ENCODE peak calls at places on chromosomes 5 and 9, in five cellular contexts. One of them, this sample, is unnamed.

GRCh38 chr9:112654282-112654681 is 63.6 kb downstream of the INIP start:
- DNase-seq in astrocyte of the cerebellum: no peak
- DNase-seq in uterus: no peak
- DNase-seq in HFFc6: no peak
- DNase-seq in left ventricle myocardium inferior: no peak
- DNase-seq in this sample: no peak

GRCh38 chr9:97310896-97311295 is 3.4 kb downstream of the CCDC180 start:
- DNase-seq in astrocyte of the cerebellum: no peak
- DNase-seq in HFFc6: no peak
- DNase-seq in left ventricle myocardium inferior: no peak
- DNase-seq in uterus: no peak
- DNase-seq in this sample: no peak

GRCh38 chr5:1011226-1011631 is 2.6 kb downstream of the NKD2 start:
- DNase-seq in uterus: no peak
- DNase-seq in astrocyte of the cerebellum: no peak
- DNase-seq in HFFc6: no peak
- DNase-seq in left ventricle myocardium inferior: peak
- DNase-seq in this sample: peak

GRCh38 chr5:126003309-126003708 is 419.9 kb upstream of the GRAMD2B start:
- DNase-seq in astrocyte of the cerebellum: peak
- DNase-seq in HFFc6: no peak
- DNase-seq in left ventricle myocardium inferior: peak
- DNase-seq in uterus: peak
- DNase-seq in this sample: no peak

GRCh38 chr9:124030969-124031451 is 19.4 kb downstream of the LHX2 start:
- DNase-seq in uterus: no peak
- DNase-seq in HFFc6: peak
- DNase-seq in astrocyte of the cerebellum: peak
- DNase-seq in left ventricle myocardium inferior: no peak
- DNase-seq in this sample: no peak

GRCh38 chr5:110590187-110590586 is 136.3 kb downstream of the TMEM232 start:
- DNase-seq in left ventricle myocardium inferior: no peak
- DNase-seq in uterus: no peak
- DNase-seq in astrocyte of the cerebellum: peak
- DNase-seq in HFFc6: no peak
- DNase-seq in this sample: no peak

GRCh38 chr5:89473196-89473595 is 590.2 kb upstream of the MEF2C start:
- DNase-seq in HFFc6: no peak
- DNase-seq in left ventricle myocardium inferior: no peak
- DNase-seq in uterus: no peak
- DNase-seq in astrocyte of the cerebellum: no peak
- DNase-seq in this sample: no peak

GRCh38 chr9:127924736-127925444 is 5.7 kb downstream of the PIP5KL1 start:
- DNase-seq in HFFc6: no peak
- DNase-seq in astrocyte of the cerebellum: no peak
- DNase-seq in left ventricle myocardium inferior: no peak
- DNase-seq in uterus: no peak
- DNase-seq in this sample: no peak

GRCh38 chr5:134467231-134467630 is 55.5 kb upstream of the CDKN2AIPNL start:
- DNase-seq in left ventricle myocardium inferior: no peak
- DNase-seq in HFFc6: no peak
- DNase-seq in uterus: no peak
- DNase-seq in astrocyte of the cerebellum: no peak
- DNase-seq in this sample: no peak

GRCh38 chr5:25006734-25007133 is 362.0 kb upstream of the CDH10 start:
- DNase-seq in astrocyte of the cerebellum: peak
- DNase-seq in left ventricle myocardium inferior: no peak
- DNase-seq in HFFc6: no peak
- DNase-seq in uterus: no peak
- DNase-seq in this sample: no peak

GRCh38 chr5:170552486-170553122 is 48.8 kb downstream of the KCNIP1 start:
- DNase-seq in uterus: peak
- DNase-seq in HFFc6: peak
- DNase-seq in left ventricle myocardium inferior: peak
- DNase-seq in astrocyte of the cerebellum: peak
- DNase-seq in this sample: peak

GRCh38 chr5:152369298-152369697 is 35.8 kb downstream of the NMUR2 start:
- DNase-seq in left ventricle myocardium inferior: no peak
- DNase-seq in uterus: no peak
- DNase-seq in astrocyte of the cerebellum: no peak
- DNase-seq in HFFc6: no peak
- DNase-seq in this sample: no peak

GRCh38 chr5:56190500-56190899 is 42.6 kb downstream of the ANKRD55 start:
- DNase-seq in HFFc6: peak
- DNase-seq in left ventricle myocardium inferior: peak
- DNase-seq in uterus: no peak
- DNase-seq in astrocyte of the cerebellum: no peak
- DNase-seq in this sample: no peak

GRCh38 chr5:138273834-138274188 is 610 bp downstream of the GFRA3 start:
- DNase-seq in uterus: no peak
- DNase-seq in left ventricle myocardium inferior: no peak
- DNase-seq in HFFc6: no peak
- DNase-seq in astrocyte of the cerebellum: no peak
- DNase-seq in this sample: no peak

GRCh38 chr5:123181394-123181801 is 92.4 kb downstream of the PRDM6 start:
- DNase-seq in left ventricle myocardium inferior: no peak
- DNase-seq in HFFc6: no peak
- DNase-seq in astrocyte of the cerebellum: no peak
- DNase-seq in uterus: no peak
- DNase-seq in this sample: no peak

GRCh38 chr9:95363051-95363841 is 45.7 kb upstream of the FANCC start:
- DNase-seq in astrocyte of the cerebellum: no peak
- DNase-seq in uterus: no peak
- DNase-seq in left ventricle myocardium inferior: no peak
- DNase-seq in HFFc6: no peak
- DNase-seq in this sample: no peak

GRCh38 chr9:130327781-130328348 is 62.3 kb downstream of the HMCN2 start:
- DNase-seq in left ventricle myocardium inferior: peak
- DNase-seq in uterus: peak
- DNase-seq in astrocyte of the cerebellum: no peak
- DNase-seq in HFFc6: no peak
- DNase-seq in this sample: no peak

GRCh38 chr9:91032056-91032455 is 230.4 kb downstream of the SYK start:
- DNase-seq in HFFc6: no peak
- DNase-seq in astrocyte of the cerebellum: no peak
- DNase-seq in uterus: peak
- DNase-seq in left ventricle myocardium inferior: no peak
- DNase-seq in this sample: no peak

GRCh38 chr9:120655005-120655622 is 59.2 kb downstream of the MEGF9 start:
- DNase-seq in HFFc6: peak
- DNase-seq in uterus: no peak
- DNase-seq in left ventricle myocardium inferior: no peak
- DNase-seq in astrocyte of the cerebellum: peak
- DNase-seq in this sample: no peak

GRCh38 chr9:99359336-99359735 is 137.3 kb downstream of the SEC61B start:
- DNase-seq in left ventricle myocardium inferior: no peak
- DNase-seq in HFFc6: no peak
- DNase-seq in uterus: no peak
- DNase-seq in astrocyte of the cerebellum: no peak
- DNase-seq in this sample: no peak

GRCh38 chr5:120778491-120779293 is 314.6 kb downstream of the PRR16 start:
- DNase-seq in HFFc6: peak
- DNase-seq in astrocyte of the cerebellum: peak
- DNase-seq in uterus: no peak
- DNase-seq in left ventricle myocardium inferior: no peak
- DNase-seq in this sample: no peak

GRCh38 chr9:137049544-137050449 is 3.8 kb upstream of the NPDC1 start:
- DNase-seq in HFFc6: no peak
- DNase-seq in uterus: no peak
- DNase-seq in left ventricle myocardium inferior: no peak
- DNase-seq in astrocyte of the cerebellum: no peak
- DNase-seq in this sample: peak

GRCh38 chr5:27241564-27242257 is 203.3 kb upstream of the CDH9 start:
- DNase-seq in astrocyte of the cerebellum: peak
- DNase-seq in HFFc6: peak
- DNase-seq in uterus: no peak
- DNase-seq in left ventricle myocardium inferior: no peak
- DNase-seq in this sample: no peak

GRCh38 chr5:135386096-135386495 is 12.9 kb downstream of the MACROH2A1 start:
- DNase-seq in astrocyte of the cerebellum: no peak
- DNase-seq in uterus: no peak
- DNase-seq in HFFc6: peak
- DNase-seq in left ventricle myocardium inferior: no peak
- DNase-seq in this sample: no peak

GRCh38 chr5:126384985-126385384 is 38.2 kb upstream of the GRAMD2B start:
- DNase-seq in HFFc6: peak
- DNase-seq in uterus: no peak
- DNase-seq in astrocyte of the cerebellum: peak
- DNase-seq in left ventricle myocardium inferior: no peak
- DNase-seq in this sample: no peak

GRCh38 chr9:6171667-6172066 is 43.9 kb upstream of the IL33 start:
- DNase-seq in uterus: no peak
- DNase-seq in astrocyte of the cerebellum: no peak
- DNase-seq in HFFc6: no peak
- DNase-seq in left ventricle myocardium inferior: no peak
- DNase-seq in this sample: no peak

GRCh38 chr5:135829179-135829578 is 5.3 kb upstream of the SLC25A48 start:
- DNase-seq in left ventricle myocardium inferior: no peak
- DNase-seq in HFFc6: no peak
- DNase-seq in astrocyte of the cerebellum: no peak
- DNase-seq in uterus: no peak
- DNase-seq in this sample: no peak

GRCh38 chr9:133142657-133143592 is 20.8 kb downstream of the GBGT1 start:
- DNase-seq in astrocyte of the cerebellum: no peak
- DNase-seq in left ventricle myocardium inferior: no peak
- DNase-seq in uterus: no peak
- DNase-seq in HFFc6: no peak
- DNase-seq in this sample: peak

GRCh38 chr5:172494630-172495505 is 40.5 kb upstream of the SH3PXD2B start:
- DNase-seq in astrocyte of the cerebellum: no peak
- DNase-seq in uterus: no peak
- DNase-seq in left ventricle myocardium inferior: no peak
- DNase-seq in HFFc6: no peak
- DNase-seq in this sample: no peak

GRCh38 chr5:119270955-119271757 is 84.7 kb upstream of the TNFAIP8 start:
- DNase-seq in left ventricle myocardium inferior: no peak
- DNase-seq in astrocyte of the cerebellum: no peak
- DNase-seq in HFFc6: no peak
- DNase-seq in uterus: no peak
- DNase-seq in this sample: no peak

GRCh38 chr5:119270121-119270565 is 85.7 kb upstream of the TNFAIP8 start:
- DNase-seq in left ventricle myocardium inferior: no peak
- DNase-seq in HFFc6: no peak
- DNase-seq in astrocyte of the cerebellum: no peak
- DNase-seq in uterus: no peak
- DNase-seq in this sample: no peak

GRCh38 chr5:119269061-119269579 is 86.7 kb upstream of the TNFAIP8 start:
- DNase-seq in astrocyte of the cerebellum: no peak
- DNase-seq in uterus: peak
- DNase-seq in HFFc6: peak
- DNase-seq in left ventricle myocardium inferior: peak
- DNase-seq in this sample: no peak

GRCh38 chr5:119268387-119269060 is 87.3 kb upstream of the TNFAIP8 start:
- DNase-seq in uterus: peak
- DNase-seq in HFFc6: peak
- DNase-seq in astrocyte of the cerebellum: peak
- DNase-seq in left ventricle myocardium inferior: peak
- DNase-seq in this sample: peak

GRCh38 chr5:119267958-119268386 is 87.8 kb upstream of the TNFAIP8 start:
- DNase-seq in HFFc6: peak
- DNase-seq in left ventricle myocardium inferior: peak
- DNase-seq in uterus: peak
- DNase-seq in astrocyte of the cerebellum: peak
- DNase-seq in this sample: peak
- TF ChIP-seq CTCF in HFFc6: peak
- TF ChIP-seq CTCF in left ventricle myocardium inferior: peak
- TF ChIP-seq CTCF in uterus: peak
- TF ChIP-seq CTCF in astrocyte of the cerebellum: peak
- TF ChIP-seq CTCF in this sample: peak

GRCh38 chr5:168073311-168073710 is 218.1 kb upstream of the WWC1 start:
- DNase-seq in left ventricle myocardium inferior: no peak
- DNase-seq in HFFc6: no peak
- DNase-seq in astrocyte of the cerebellum: no peak
- DNase-seq in uterus: no peak
- DNase-seq in this sample: no peak

GRCh38 chr5:168073991-168074800 is 217.2 kb upstream of the WWC1 start:
- DNase-seq in HFFc6: no peak
- DNase-seq in uterus: no peak
- DNase-seq in astrocyte of the cerebellum: peak
- DNase-seq in left ventricle myocardium inferior: no peak
- DNase-seq in this sample: no peak

GRCh38 chr5:168072665-168073064 is 218.8 kb upstream of the WWC1 start:
- DNase-seq in astrocyte of the cerebellum: no peak
- DNase-seq in HFFc6: no peak
- DNase-seq in uterus: no peak
- DNase-seq in left ventricle myocardium inferior: no peak
- DNase-seq in this sample: no peak

GRCh38 chr5:168075387-168075786 is 216.1 kb upstream of the WWC1 start:
- DNase-seq in astrocyte of the cerebellum: no peak
- DNase-seq in HFFc6: no peak
- DNase-seq in left ventricle myocardium inferior: no peak
- DNase-seq in uterus: no peak
- DNase-seq in this sample: no peak

GRCh38 chr5:168076561-168076991 is 214.9 kb upstream of the WWC1 start:
- DNase-seq in uterus: no peak
- DNase-seq in astrocyte of the cerebellum: no peak
- DNase-seq in left ventricle myocardium inferior: peak
- DNase-seq in HFFc6: peak
- DNase-seq in this sample: peak
- TF ChIP-seq CTCF in uterus: no peak
- TF ChIP-seq CTCF in astrocyte of the cerebellum: peak
- TF ChIP-seq CTCF in left ventricle myocardium inferior: peak
- TF ChIP-seq CTCF in HFFc6: peak
- TF ChIP-seq CTCF in this sample: peak

GRCh38 chr5:132115375-132115774 is 41.8 kb downstream of the CSF2 start:
- DNase-seq in astrocyte of the cerebellum: no peak
- DNase-seq in left ventricle myocardium inferior: no peak
- DNase-seq in HFFc6: no peak
- DNase-seq in uterus: no peak
- DNase-seq in this sample: no peak
- TF ChIP-seq CTCF in astrocyte of the cerebellum: no peak
- TF ChIP-seq CTCF in left ventricle myocardium inferior: no peak
- TF ChIP-seq CTCF in HFFc6: no peak
- TF ChIP-seq CTCF in uterus: no peak
- TF ChIP-seq CTCF in this sample: no peak

GRCh38 chr5:142924135-142924883 is 154.1 kb downstream of the ARHGAP26 start:
- DNase-seq in uterus: no peak
- DNase-seq in left ventricle myocardium inferior: no peak
- DNase-seq in HFFc6: no peak
- DNase-seq in astrocyte of the cerebellum: no peak
- DNase-seq in this sample: no peak

GRCh38 chr5:142918959-142919635 is 148.9 kb downstream of the ARHGAP26 start:
- DNase-seq in astrocyte of the cerebellum: no peak
- DNase-seq in left ventricle myocardium inferior: no peak
- DNase-seq in HFFc6: no peak
- DNase-seq in uterus: no peak
- DNase-seq in this sample: no peak

GRCh38 chr5:142920888-142921612 is 150.9 kb downstream of the ARHGAP26 start:
- DNase-seq in HFFc6: no peak
- DNase-seq in left ventricle myocardium inferior: no peak
- DNase-seq in astrocyte of the cerebellum: no peak
- DNase-seq in uterus: no peak
- DNase-seq in this sample: no peak

GRCh38 chr5:142925795-142926194 is 155.6 kb downstream of the ARHGAP26 start:
- DNase-seq in left ventricle myocardium inferior: no peak
- DNase-seq in uterus: no peak
- DNase-seq in HFFc6: peak
- DNase-seq in astrocyte of the cerebellum: peak
- DNase-seq in this sample: no peak

GRCh38 chr5:142922223-142922952 is 152.2 kb downstream of the ARHGAP26 start:
- DNase-seq in left ventricle myocardium inferior: no peak
- DNase-seq in astrocyte of the cerebellum: no peak
- DNase-seq in HFFc6: peak
- DNase-seq in uterus: no peak
- DNase-seq in this sample: no peak
- TF ChIP-seq CTCF in left ventricle myocardium inferior: peak
- TF ChIP-seq CTCF in astrocyte of the cerebellum: peak
- TF ChIP-seq CTCF in HFFc6: peak
- TF ChIP-seq CTCF in uterus: peak
- TF ChIP-seq CTCF in this sample: peak